ENCODE peak calls at places on chromosomes 16 and 17, in five cellular contexts. I is sciatic nerve; W is ascending aorta; J is stimulated activated CD8-positive, alpha-beta memory T cell treated with anti-CD3 and anti-CD28 coated beads, Interleukin-7, amount 100 ng/mL, for 1 hour; U is Right ventricle myocardium superior. F is an unnamed sample.

GRCh38 chr16:17173134-17173729 is 297.5 kb downstream of the XYLT1 start:
- DNase-seq in I (peak; percentile 68), W (peak; percentile 25), J (no peak), U (peak; percentile 69), F (no peak)

GRCh38 chr16:52742608-52743007 is 195.7 kb upstream of the TOX3 start:
- DNase-seq in I (no peak), W (no peak), J (no peak), U (no peak), F (no peak)

GRCh38 chr17:67636841-67637240 is 80.9 kb upstream of the NOL11 start:
- DNase-seq in I (no peak), W (no peak), J (no peak), U (no peak), F (no peak)

GRCh38 chr17:6392609-6393367 is 42.1 kb downstream of the AIPL1 start:
- DNase-seq in I (no peak), W (no peak), J (no peak), U (no peak), F (no peak)

GRCh38 chr17:74271902-74272563 is 2.0 kb upstream of the DNAI2 start:
- DNase-seq in I (peak; percentile 90), W (no peak), J (no peak), U (peak; percentile 79), F (no peak)

GRCh38 chr17:32259596-32259995 is 6.0 kb upstream of the RHBDL3 start:
- DNase-seq in I (no peak), W (no peak), J (no peak), U (no peak), F (no peak)

GRCh38 chr16:29231231-29231630 is 175.3 kb downstream of the NPIPB11 start:
- DNase-seq in I (no peak), W (no peak), J (no peak), U (no peak), F (no peak)

GRCh38 chr16:75787421-75787820 is 61.1 kb upstream of the CPHXL start:
- DNase-seq in I (no peak), W (no peak), J (no peak), U (no peak), F (no peak)

GRCh38 chr17:74513987-74514631 is 17.2 kb downstream of the CD300LB start:
- DNase-seq in I (no peak), W (no peak), J (no peak), U (no peak), F (peak; percentile 66)

GRCh38 chr17:57357392-57357784 is 101.1 kb downstream of the MSI2 start:
- DNase-seq in I (no peak), W (peak; percentile 48), J (no peak), U (peak; percentile 82), F (no peak)

GRCh38 chr16:26672206-26672605 is 394.5 kb upstream of the C16orf82 start:
- DNase-seq in I (no peak), W (no peak), J (no peak), U (no peak), F (no peak)

GRCh38 chr17:61806081-61806828 is 57.1 kb downstream of the BRIP1 start:
- DNase-seq in I (no peak), W (no peak), J (no peak), U (no peak), F (no peak)

GRCh38 chr16:1990336-1991134 is 765 bp downstream of the SYNGR3 start:
- DNase-seq in I (no peak), W (no peak), J (no peak), U (no peak), F (no peak)

GRCh38 chr17:17723354-17724261 is 42.4 kb downstream of the RAI1 start:
- DNase-seq in I (no peak), W (no peak), J (no peak), U (no peak), F (no peak)

GRCh38 chr17:80847506-80848230 is 144.0 kb upstream of the CHMP6 start:
- DNase-seq in I (no peak), W (no peak), J (peak; percentile 42), U (no peak), F (no peak)

F was measured in omental fat pad.